ENCODE peak calls at places on chromosomes 4 and X, in seven cellular contexts. N is breast epithelium, H is K562, S is suprapubic skin, Q is uterus, U is stomach, X is prostate gland. B is an unnamed sample.

GRCh38 chrX:49884290-49884862 is 5.1 kb downstream of the USP27X start:
- DNase-seq in X (peak; percentile 17), N (no peak), S (no peak), Q (peak; percentile 38), U (peak; percentile 67), H (peak; percentile 40), B (peak; percentile 54)

GRCh38 chrX:119809185-119809666 is 17.8 kb upstream of the RPL39 start:
- DNase-seq in Q (no peak), X (no peak), S (no peak), U (no peak), H (peak; percentile 58), N (no peak), B (no peak)

GRCh38 chr4:141395919-141396318 is 175.2 kb downstream of the ZNF330 start:
- DNase-seq in H (no peak), X (no peak), N (no peak), S (no peak), U (no peak), Q (no peak), B (no peak)

GRCh38 chr4:21802406-21802805 is 146.2 kb downstream of the KCNIP4 start:
- DNase-seq in U (no peak), N (no peak), Q (no peak), H (no peak), S (no peak), X (no peak), B (no peak)

GRCh38 chr4:177692907-177693306 is 250.7 kb upstream of the AGA start:
- DNase-seq in X (no peak), N (no peak), Q (no peak), S (no peak), U (no peak), H (no peak), B (no peak)

GRCh38 chrX:2526390-2526789 is 25.6 kb upstream of the DHRSX start:
- DNase-seq in U (no peak), H (no peak), N (no peak), Q (no peak), S (no peak), X (no peak), B (no peak)

GRCh38 chrX:19949340-19949739 is 41.5 kb downstream of the BCLAF3 start:
- DNase-seq in H (no peak), Q (no peak), N (no peak), S (no peak), X (no peak), U (no peak), B (no peak)

GRCh38 chr4:13539047-13539720 is 5.1 kb downstream of the NKX3-2 start:
- DNase-seq in N (no peak), U (no peak), H (peak; percentile 4), X (no peak), S (no peak), Q (no peak), B (no peak)

GRCh38 chrX:45449982-45450381 is 249.3 kb upstream of the DIPK2B start:
- DNase-seq in H (no peak), N (no peak), Q (no peak), X (peak; percentile 8), S (no peak), U (no peak), B (no peak)

GRCh38 chr4:102165584-102165983 is 179.7 kb downstream of the SLC39A8 start:
- DNase-seq in N (no peak), X (no peak), S (no peak), Q (no peak), H (no peak), U (no peak), B (no peak)
- TF ChIP-seq CTCF in N (no peak), X (no peak), S (no peak), Q (no peak), H (no peak), U (no peak), B (no peak)

GRCh38 chr4:34039766-34040165 is 2204.5 kb downstream of the ARAP2 start:
- DNase-seq in X (no peak), S (no peak), N (no peak), Q (no peak), H (no peak), U (no peak), B (no peak)
- TF ChIP-seq POLR2A in X (no peak), S (no peak), N (no peak), Q (no peak), H (no peak), U (no peak), B (no peak)

GRCh38 chr4:95546236-95546635 is 2.5 kb downstream of the UNC5C start:
- DNase-seq in N (no peak), H (no peak), U (no peak), S (no peak), X (no peak), Q (no peak), B (no peak)

GRCh38 chr4:95541889-95542607 is 6.7 kb downstream of the UNC5C start:
- DNase-seq in S (no peak), U (no peak), N (no peak), X (no peak), H (no peak), Q (no peak), B (no peak)

GRCh38 chr4:95546866-95547707 is 1.7 kb downstream of the UNC5C start:
- DNase-seq in U (no peak), Q (no peak), H (no peak), X (no peak), S (no peak), N (no peak), B (peak; percentile 48)

GRCh38 chr4:95545526-95545925 is 3.2 kb downstream of the UNC5C start:
- DNase-seq in Q (no peak), U (no peak), N (no peak), H (no peak), S (no peak), X (no peak), B (peak; percentile 27)

DNA sequence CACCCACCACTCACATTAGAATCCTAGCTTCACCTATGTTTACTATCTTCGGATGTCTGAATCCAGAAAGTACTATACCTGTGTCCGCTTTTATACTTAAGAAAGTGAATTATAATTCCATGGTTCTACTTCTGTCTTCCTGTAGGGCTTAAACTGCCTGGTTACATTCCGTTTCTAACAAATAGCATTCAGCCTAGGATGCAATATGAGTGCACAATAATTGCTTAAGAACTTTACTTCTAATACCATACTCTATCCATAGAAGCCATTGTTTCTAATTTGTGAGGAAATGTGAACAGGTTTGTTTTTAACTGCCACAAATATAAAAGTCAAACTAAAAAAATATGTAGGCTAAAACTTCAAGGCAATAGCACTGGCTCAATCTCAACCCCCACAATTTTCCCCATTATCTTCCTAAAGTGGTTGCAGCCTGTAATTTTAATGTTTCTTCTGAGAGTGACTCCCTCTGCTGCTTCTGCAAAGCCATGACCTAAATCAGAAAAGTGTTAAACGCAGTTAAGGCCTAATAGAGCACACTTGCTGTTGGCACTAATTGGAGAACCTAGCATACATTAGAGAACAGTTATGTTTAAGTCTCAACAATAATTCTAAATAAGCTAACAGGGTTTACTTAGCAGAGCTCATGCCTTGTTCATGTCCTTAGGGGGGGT is 4.2 kb downstream of the UNC5C start:
- DNase-seq in X (no peak), Q (no peak), H (no peak), S (no peak), N (no peak), U (no peak), B (no peak)
- TF ChIP-seq CTCF in X (no peak), Q (no peak), H (no peak), S (no peak), N (no peak), U (no peak), B (peak; percentile 7)

GRCh38 chr4:55255171-55255570 is 90.9 kb upstream of the SRD5A3 start:
- DNase-seq in X (no peak), H (no peak), Q (no peak), U (no peak), N (no peak), S (no peak), B (no peak)

GRCh38 chr4:55256787-55257186 is 89.3 kb upstream of the SRD5A3 start:
- DNase-seq in N (no peak), X (no peak), S (no peak), U (no peak), Q (peak; percentile 28), H (no peak), B (no peak)

GRCh38 chr4:55253911-55254593 is 92.0 kb upstream of the SRD5A3 start:
- DNase-seq in S (no peak), Q (no peak), U (no peak), N (no peak), H (no peak), X (no peak), B (no peak)

GRCh38 chr4:55258152-55258863 is 87.7 kb upstream of the SRD5A3 start:
- DNase-seq in U (no peak), X (no peak), S (no peak), H (no peak), Q (no peak), N (no peak), B (no peak)
- TF ChIP-seq POLR2A in U (no peak), X (no peak), S (no peak), H (no peak), Q (no peak), N (no peak), B (no peak)

GRCh38 chrX:39705299-39705698 is 392.5 kb downstream of the BCOR start:
- DNase-seq in U (peak; percentile 67), Q (peak; percentile 80), X (peak; percentile 39), H (no peak), S (peak; percentile 74), N (peak; percentile 78), B (peak; percentile 90)
- TF ChIP-seq CTCF in U (peak; percentile 33), Q (no peak), X (peak; percentile 49), H (peak; percentile 23), S (no peak), N (peak; percentile 25), B (peak; percentile 47)

GRCh38 chrX:132490086-132490419 is 1.2 kb upstream of the MBNL3 start:
- DNase-seq in U (no peak), S (no peak), Q (no peak), N (no peak), X (no peak), H (no peak), B (no peak)

GRCh38 chrX:132489256-132490085 is 633 bp upstream of the MBNL3 start:
- DNase-seq in Q (peak; percentile 59), N (peak; percentile 27), S (peak; percentile 78), X (peak; percentile 26), U (peak; percentile 78), H (no peak), B (peak; percentile 75)

GRCh38 chrX:132488819-132489255 is at the start of gene MBNL3:
- DNase-seq in X (peak; percentile 19), H (no peak), U (peak; percentile 59), N (peak; percentile 26), Q (peak; percentile 51), S (no peak), B (peak; percentile 56)

GRCh38 chrX:132493095-132493494 is 4.3 kb upstream of the MBNL3 start:
- DNase-seq in Q (no peak), S (no peak), X (no peak), H (no peak), U (no peak), N (no peak), B (no peak)

DNA sequence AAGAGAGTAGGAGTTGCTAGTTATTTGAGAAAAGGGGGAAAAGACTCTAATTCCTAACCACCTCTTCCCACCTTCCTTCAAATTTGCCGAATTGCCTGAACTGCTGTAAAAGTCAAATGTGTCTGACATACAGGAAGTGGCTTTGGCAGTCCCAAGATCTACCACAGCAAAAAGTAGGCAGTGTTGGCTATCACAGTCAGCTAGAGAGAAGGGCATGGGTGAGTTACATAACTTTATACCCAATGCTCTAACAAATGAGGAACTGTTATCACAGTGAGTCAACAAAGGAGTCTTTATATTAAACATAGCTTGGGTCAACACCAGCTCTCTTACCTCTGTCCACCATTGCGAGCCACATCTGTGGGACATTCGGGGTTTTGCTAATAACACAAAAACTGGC is 2.4 kb upstream of the MBNL3 start:
- DNase-seq in X (no peak), U (no peak), S (no peak), H (no peak), N (no peak), Q (no peak), B (no peak)
- TF ChIP-seq POLR2A in X (no peak), U (no peak), S (no peak), H (no peak), N (no peak), Q (no peak), B (no peak)

B was measured in thyroid gland.